ENCODE peak calls at places on chromosome 1, in seven cellular contexts. V is pancreas, M is Peyer's patch, C is IMR-90, Q is lower leg skin, S is hippocampal formation, N is AG09319. W is an unnamed sample.

GRCh38 chr1:227416156-227416865 is 98.0 kb upstream of the CDC42BPA start:
- DNase-seq in S (no peak), N (no peak), Q (no peak), M (no peak), C (peak; percentile 60), V (no peak), W (peak; percentile 47)

GRCh38 chr1:153849487-153850185 is 73.1 kb downstream of the GATAD2B start:
- DNase-seq in C (no peak), N (no peak), S (no peak), M (no peak), V (no peak), Q (no peak), W (no peak)

GRCh38 chr1:79285659-79286058 is 279.1 kb upstream of the ADGRL4 start:
- DNase-seq in M (no peak), V (no peak), N (no peak), C (no peak), S (no peak), Q (no peak), W (no peak)

GRCh38 chr1:113191579-113192076 is 118.6 kb downstream of the LRIG2 start:
- DNase-seq in Q (no peak), S (no peak), N (no peak), M (peak; percentile 71), C (no peak), V (no peak), W (peak; percentile 5)

GRCh38 chr1:198701250-198701649 is 62.4 kb downstream of the PTPRC start:
- DNase-seq in M (no peak), C (no peak), N (no peak), V (no peak), S (no peak), Q (no peak), W (no peak)

GRCh38 chr1:23369335-23370013 is at the start of gene ZNF436:
- DNase-seq in M (peak; percentile 76), N (peak; percentile 54), V (peak; percentile 63), S (peak; percentile 47), Q (peak; percentile 81), C (peak; percentile 83), W (peak; percentile 84)

GRCh38 chr1:179953974-179954493 is 576 bp upstream of the CEP350 start:
- DNase-seq in M (peak; percentile 68), V (no peak), S (no peak), N (no peak), Q (peak; percentile 43), C (peak; percentile 51), W (no peak)

GRCh38 chr1:246588322-246588721 is 22.1 kb downstream of the CNST start:
- DNase-seq in S (no peak), C (peak; percentile 88), N (no peak), M (no peak), V (no peak), Q (no peak), W (peak; percentile 33)

GRCh38 chr1:172252296-172252695 is 168.2 kb upstream of the C1orf105 start:
- DNase-seq in Q (no peak), C (no peak), N (no peak), S (no peak), V (no peak), M (no peak), W (no peak)

GRCh38 chr1:23930861-23931471 is 17.8 kb upstream of the CNR2 start:
- DNase-seq in Q (no peak), S (no peak), V (no peak), M (no peak), N (peak; percentile 67), C (peak; percentile 59), W (peak; percentile 77)

GRCh38 chr1:151681921-151682320 is 34.7 kb downstream of the CELF3 start:
- DNase-seq in S (no peak), V (no peak), C (peak; percentile 26), N (no peak), M (no peak), Q (no peak), W (no peak)

GRCh38 chr1:179879797-179880196 is 2.2 kb upstream of the TOR1AIP2 start:
- DNase-seq in M (no peak), Q (no peak), V (no peak), N (no peak), C (no peak), S (no peak), W (no peak)

GRCh38 chr1:195097316-195097715 is 1510.9 kb downstream of the KCNT2 start:
- DNase-seq in V (no peak), Q (no peak), N (no peak), C (no peak), S (no peak), M (no peak), W (no peak)

GRCh38 chr1:225517697-225518096 is 89.9 kb upstream of the LBR start:
- DNase-seq in M (no peak), V (no peak), N (no peak), S (peak; percentile 31), C (no peak), Q (no peak), W (no peak)